ENCODE peak calls at places on chromosomes 7 and 10, in five cellular contexts. L is PC-3, W is nucleus accumbens, G is hepatocyte, I is A549. O is an unnamed sample.

GRCh38 chr10:48708144-48708543 is 23.5 kb downstream of the WDFY4 start:
- DNase-seq in W (no peak), L (no peak), I (no peak), G (no peak), O (no peak)

GRCh38 chr7:47232751-47233412 is 349.0 kb downstream of the TNS3 start:
- DNase-seq in I (no peak), L (peak; percentile 34), G (no peak), W (no peak), O (no peak)

GRCh38 chr7:19834566-19834965 is 61.1 kb upstream of the TMEM196 start:
- DNase-seq in W (no peak), L (peak; percentile 86), G (no peak), I (peak; percentile 36), O (no peak)

GRCh38 chr7:31028417-31028988 is 23.6 kb upstream of the ADCYAP1R1 start:
- DNase-seq in G (no peak), I (no peak), L (no peak), W (peak; percentile 28), O (no peak)

GRCh38 chr10:1107679-1108078 is 51.5 kb downstream of the WDR37 start:
- DNase-seq in I (no peak), G (peak; percentile 55), W (no peak), L (peak; percentile 2), O (no peak)

GRCh38 chr7:26278769-26279168 is 12.9 kb upstream of the SNX10 start:
- DNase-seq in I (peak; percentile 47), G (no peak), L (peak; percentile 65), W (no peak), O (peak; percentile 76)

GRCh38 chr10:74921744-74922143 is 95.3 kb downstream of the KAT6B start:
- DNase-seq in W (no peak), L (no peak), I (no peak), G (no peak), O (no peak)

GRCh38 chr10:75547391-75548298 is 116.2 kb downstream of the LRMDA start:
- DNase-seq in W (no peak), G (peak; percentile 34), L (peak; percentile 85), I (no peak), O (no peak)

GRCh38 chr7:142133740-142134148 is 22.2 kb downstream of the MGAM2 start:
- DNase-seq in G (no peak), W (no peak), L (no peak), I (no peak), O (no peak)

GRCh38 chr10:96470108-96470743 is 43.5 kb downstream of the TLL2 start:
- DNase-seq in W (peak; percentile 17), G (peak; percentile 25), L (peak; percentile 31), I (peak; percentile 44), O (peak; percentile 76)

GRCh38 chr10:26480909-26481703 is 43.0 kb downstream of the APBB1IP start:
- DNase-seq in W (no peak), G (no peak), I (no peak), L (no peak), O (peak; percentile 82)

GRCh38 chr7:148262721-148263229 is 327.8 kb upstream of the C7orf33 start:
- DNase-seq in L (peak; percentile 60), G (peak; percentile 81), I (peak; percentile 44), W (peak; percentile 53), O (peak; percentile 81)

GRCh38 chr10:20892796-20893195 is 4.3 kb downstream of the NEBL start:
- DNase-seq in L (no peak), I (no peak), G (no peak), W (no peak), O (no peak)

GRCh38 chr10:58998924-58999713 is 177.3 kb upstream of the PHYHIPL start:
- DNase-seq in L (no peak), W (peak; percentile 77), G (no peak), I (no peak), O (no peak)

GRCh38 chr7:36207451-36208291 is 54.6 kb downstream of the EEPD1 start:
- DNase-seq in W (peak; percentile 32), L (peak; percentile 70), G (peak; percentile 49), I (peak; percentile 90), O (no peak)

GRCh38 chr10:70549962-70550845 is 52.3 kb downstream of the PRF1 start:
- DNase-seq in I (peak; percentile 60), L (peak; percentile 91), W (peak; percentile 34), G (peak; percentile 76), O (peak; percentile 69)

GRCh38 chr7:140656548-140657515 is 15.9 kb upstream of the ADCK2 start:
- DNase-seq in W (no peak), I (no peak), L (peak; percentile 74), G (peak; percentile 75), O (peak; percentile 72)

GRCh38 chr7:105399043-105399725 is 10.5 kb upstream of the SRPK2 start:
- DNase-seq in W (no peak), L (peak; percentile 41), G (no peak), I (peak; percentile 32), O (peak; percentile 58)

GRCh38 chr10:116538461-116538860 is 7.3 kb upstream of the PNLIP start:
- DNase-seq in G (no peak), L (peak; percentile 60), W (no peak), I (no peak), O (no peak)

GRCh38 chr7:11297226-11297625 is 323.6 kb downstream of the PHF14 start:
- DNase-seq in W (no peak), L (no peak), G (no peak), I (no peak), O (peak; percentile 43)

GRCh38 chr10:114551310-114551972 is 106.6 kb downstream of the ABLIM1 start:
- DNase-seq in I (no peak), G (peak; percentile 62), L (no peak), W (no peak), O (no peak)